ENCODE peak calls at places on chromosomes 16 and 17, in seven cellular contexts. G, Q, P, S, E, U and K are unnamed samples.

GRCh38 chr16:74874123-74874522 is 99.5 kb upstream of the FA2H start:
- ATAC-seq in G (no peak), Q (no peak), P (no peak), S (peak), E (no peak), U (no peak), K (no peak)

GRCh38 chr16:27706803-27707685 is 157.1 kb downstream of the KATNIP start:
- ATAC-seq in G (no peak), Q (no peak), P (no peak), S (no peak), E (no peak), U (no peak), K (no peak)

GRCh38 chr17:38601539-38602351 is 4.0 kb downstream of the SRCIN1 start:
- ATAC-seq in G (no peak), Q (no peak), P (no peak), S (no peak), E (no peak), U (no peak), K (no peak)

GRCh38 chr16:50311891-50312501 is 45.6 kb downstream of the ADCY7 start:
- ATAC-seq in G (no peak), Q (no peak), P (no peak), S (no peak), E (no peak), U (no peak), K (no peak)

GRCh38 chr17:77402159-77402731 is 261.5 kb downstream of the SEC14L1 start:
- ATAC-seq in G (no peak), Q (no peak), P (no peak), S (no peak), E (no peak), U (no peak), K (no peak)

GRCh38 chr16:49337814-49338350 is 35.7 kb upstream of the C16orf78 start:
- ATAC-seq in G (no peak), Q (no peak), P (no peak), S (no peak), E (no peak), U (no peak), K (no peak)

GRCh38 chr16:63945805-63946204 is 1176.1 kb downstream of the CDH11 start:
- ATAC-seq in G (no peak), Q (no peak), P (no peak), S (no peak), E (no peak), U (no peak), K (no peak)

GRCh38 chr17:57091186-57091618 is 6.2 kb downstream of the AKAP1 start:
- ATAC-seq in G (no peak), Q (peak), P (peak), S (peak), E (no peak), U (peak), K (peak)

GRCh38 chr17:28926366-28926765 is 23.5 kb upstream of the DHRS13 start:
- ATAC-seq in G (no peak), Q (no peak), P (no peak), S (no peak), E (no peak), U (no peak), K (no peak)

GRCh38 chr17:38922538-38923291 is 2.7 kb upstream of the LASP1NB start:
- ATAC-seq in G (no peak), Q (peak), P (peak), S (peak), E (no peak), U (peak), K (peak)

GRCh38 chr17:40179923-40180659 is 2.8 kb downstream of the RAPGEFL1 start:
- ATAC-seq in G (peak), Q (no peak), P (no peak), S (no peak), E (no peak), U (no peak), K (no peak)

GRCh38 chr16:2341456-2342447 is 1.2 kb upstream of the ABCA3 start:
- ATAC-seq in G (peak), Q (no peak), P (no peak), S (peak), E (no peak), U (peak), K (no peak)

GRCh38 chr17:3695723-3696411 is at the start of gene P2RX5:
- ATAC-seq in G (peak), Q (peak), P (peak), S (peak), E (peak), U (no peak), K (peak)

GRCh38 chr17:41185001-41185400 is 290 bp upstream of the KRTAP4-1 start:
- ATAC-seq in G (no peak), Q (no peak), P (no peak), S (no peak), E (no peak), U (no peak), K (no peak)

GRCh38 chr17:63827002-63827800 is at the start of the genes FTSJ3 and PSMC5:
- ATAC-seq in G (peak), Q (peak), P (peak), S (peak), E (peak), U (peak), K (peak)

GRCh38 chr17:30172560-30172959 is 55.9 kb downstream of the NSRP1 start:
- ATAC-seq in G (no peak), Q (no peak), P (no peak), S (no peak), E (no peak), U (no peak), K (no peak)

GRCh38 chr17:50721194-50722010 is 2.0 kb downstream of the LUC7L3 start:
- ATAC-seq in G (no peak), Q (no peak), P (no peak), S (no peak), E (peak), U (no peak), K (no peak)

GRCh38 chr16:56985288-56985961 is 3.9 kb upstream of the NLRC5 start:
- ATAC-seq in G (no peak), Q (peak), P (no peak), S (peak), E (no peak), U (no peak), K (peak)

GRCh38 chr16:65532218-65532617 is 410.4 kb upstream of the CDH11 start:
- ATAC-seq in G (no peak), Q (no peak), P (no peak), S (no peak), E (no peak), U (no peak), K (no peak)

GRCh38 chr17:28187931-28188330 is 131.1 kb upstream of the TMEM97 start:
- ATAC-seq in G (no peak), Q (no peak), P (peak), S (no peak), E (no peak), U (no peak), K (no peak)

GRCh38 chr17:30300803-30301202 is 9.1 kb upstream of the BLMH start:
- ATAC-seq in G (no peak), Q (no peak), P (no peak), S (no peak), E (no peak), U (no peak), K (no peak)

GRCh38 chr16:12340151-12340733 is 363.7 kb downstream of the SNX29 start:
- ATAC-seq in G (no peak), Q (no peak), P (peak), S (no peak), E (no peak), U (no peak), K (no peak)